ENCODE peak calls at places on chromosomes 16 and 17, in ten cellular contexts. W, G, H, Q, F, E, T, L, C and N are unnamed samples.

GRCh38 chr16:4899474-4899846 is 37.5 kb downstream of the PPL start:
- DNase-seq in Q (no peak), W (no peak), L (no peak), C (no peak), H (no peak), G (no peak), E (no peak), F (no peak), T (no peak), N (no peak)

GRCh38 chr17:32527146-32527545 is 40.4 kb downstream of the CDK5R1 start:
- DNase-seq in E (no peak), C (no peak), H (no peak), T (no peak), G (no peak), F (no peak), W (no peak), Q (no peak), L (no peak), N (no peak)

GRCh38 chr16:785563-786535 is 2.3 kb downstream of the RPUSD1 start:
- DNase-seq in C (peak), G (peak), T (peak), H (peak), F (peak), E (peak), Q (peak), W (no peak), L (no peak), N (peak)

GRCh38 chr17:75875182-75875939 is 3.0 kb downstream of the TRIM47 start:
- DNase-seq in L (no peak), E (no peak), W (no peak), T (peak), C (no peak), F (no peak), H (no peak), Q (no peak), G (no peak), N (peak)

GRCh38 chr16:6846452-6846851 is 486.2 kb upstream of the RBFOX1 start:
- DNase-seq in F (no peak), L (no peak), W (no peak), H (no peak), C (no peak), Q (no peak), G (no peak), E (no peak), T (no peak), N (no peak)

GRCh38 chr16:70381604-70382342 is 35.1 kb downstream of the DDX19A start:
- DNase-seq in Q (no peak), W (no peak), G (no peak), L (no peak), C (no peak), T (no peak), F (no peak), E (no peak), H (no peak), N (no peak)

GRCh38 chr17:19978206-19978802 is 676 bp upstream of the AKAP10 start:
- DNase-seq in Q (no peak), L (peak), F (no peak), W (no peak), H (peak), E (no peak), T (peak), G (no peak), C (no peak), N (no peak)

GRCh38 chr16:89357460-89357859 is 132.9 kb downstream of the ANKRD11 start:
- DNase-seq in F (no peak), H (no peak), T (no peak), W (no peak), E (no peak), Q (no peak), G (no peak), L (no peak), C (no peak), N (peak)

GRCh38 chr16:29256501-29256981 is 150.0 kb downstream of the NPIPB11 start:
- DNase-seq in G (no peak), T (no peak), C (no peak), E (no peak), H (no peak), Q (no peak), L (no peak), F (no peak), W (no peak), N (no peak)

GRCh38 chr17:82246365-82247174 is 17.7 kb downstream of the SLC16A3 start:
- DNase-seq in L (no peak), H (no peak), Q (no peak), E (no peak), T (peak), C (no peak), F (no peak), G (no peak), W (no peak), N (peak)

GRCh38 chr17:38417210-38417951 is 10.9 kb upstream of the ARHGAP23 start:
- DNase-seq in G (no peak), H (no peak), T (no peak), L (no peak), W (no peak), C (no peak), E (no peak), F (no peak), Q (no peak), N (no peak)

GRCh38 chr17:68351395-68351794 is 60.1 kb downstream of the ARSG start:
- DNase-seq in C (no peak), G (no peak), F (no peak), L (no peak), W (no peak), T (no peak), E (no peak), Q (no peak), H (no peak), N (no peak)

GRCh38 chr16:25009822-25010221 is 5.3 kb downstream of the ARHGAP17 start:
- DNase-seq in G (no peak), C (no peak), E (no peak), T (no peak), H (no peak), Q (peak), L (no peak), F (no peak), W (no peak), N (no peak)

GRCh38 chr17:67377727-67378443 is 804 bp downstream of the PITPNC1 start:
- DNase-seq in F (no peak), C (peak), H (peak), L (peak), G (peak), Q (peak), E (peak), T (no peak), W (no peak), N (peak)

GRCh38 chr17:43736389-43736788 is 22.2 kb downstream of the SOST start:
- DNase-seq in F (no peak), T (no peak), W (no peak), C (no peak), G (no peak), L (no peak), H (no peak), E (no peak), Q (no peak), N (no peak)

GRCh38 chr17:27798376-27798775 is 2.0 kb downstream of the NOS2 start:
- DNase-seq in Q (no peak), G (no peak), H (no peak), L (no peak), W (no peak), T (no peak), C (no peak), E (no peak), F (no peak), N (no peak)

GRCh38 chr16:17470002-17470870 is 524 bp downstream of the XYLT1 start:
- DNase-seq in F (no peak), G (no peak), L (peak), T (no peak), W (no peak), C (no peak), E (no peak), Q (peak), H (no peak), N (no peak)

GRCh38 chr17:31371511-31372097 is 19.9 kb upstream of the RAB11FIP4 start:
- DNase-seq in Q (no peak), W (peak), G (no peak), H (no peak), T (no peak), L (no peak), C (no peak), F (no peak), E (no peak), N (no peak)

GRCh38 chr17:16129844-16130243 is 85.5 kb downstream of the NCOR1 start:
- DNase-seq in C (no peak), T (no peak), L (no peak), G (no peak), Q (no peak), E (no peak), F (no peak), W (no peak), H (no peak), N (no peak)

GRCh38 chr17:2101448-2102257 is 46.8 kb downstream of the HIC1 start:
- DNase-seq in E (no peak), L (peak), H (peak), C (peak), F (no peak), W (no peak), G (peak), Q (peak), T (no peak), N (peak)

GRCh38 chr16:59632266-59632855 is 898.2 kb upstream of the GOT2 start:
- DNase-seq in W (no peak), G (no peak), F (no peak), E (no peak), T (no peak), Q (no peak), L (no peak), C (no peak), H (no peak), N (no peak)

GRCh38 chr17:66655861-66656260 is 179.1 kb upstream of the CACNG5 start:
- DNase-seq in Q (no peak), L (no peak), E (no peak), F (no peak), G (no peak), T (peak), H (no peak), C (peak), W (no peak), N (no peak)

GRCh38 chr16:3259097-3259496 is 2.7 kb upstream of the MEFV start:
- DNase-seq in T (no peak), G (no peak), F (no peak), L (no peak), C (no peak), Q (peak), H (no peak), W (no peak), E (no peak), N (peak)